ENCODE peak calls at places on chromosomes 4 and X, in six cellular contexts. J, Y, F, U, C and D are unnamed samples.

GRCh38 chr4:127203561-127204260 is 429.0 kb upstream of the INTU start:
- DNase-seq in F (no peak), Y (no peak), J (no peak), U (no peak), C (no peak), D (no peak)

GRCh38 chrX:30786374-30786773 is 102.7 kb downstream of the TAB3 start:
- DNase-seq in J (no peak), U (no peak), Y (no peak), F (peak; percentile 1), C (no peak), D (no peak)

GRCh38 chr4:67603310-67604028 is 44.9 kb downstream of the STAP1 start:
- DNase-seq in U (no peak), F (no peak), C (no peak), J (no peak), Y (no peak), D (no peak)

GRCh38 chrX:67922950-67923349 is 379.1 kb downstream of the AR start:
- DNase-seq in C (no peak), F (no peak), Y (no peak), J (no peak), U (no peak), D (no peak)

GRCh38 chr4:97720869-97721432 is 422.3 kb downstream of the STPG2 start:
- DNase-seq in F (peak; percentile 3), J (no peak), C (no peak), U (peak; percentile 45), Y (no peak), D (no peak)

GRCh38 chrX:69951756-69952155 is 98.0 kb downstream of the AWAT2 start:
- DNase-seq in C (no peak), U (no peak), J (no peak), F (no peak), Y (no peak), D (no peak)

GRCh38 chrX:141469469-141469868 is 115.1 kb downstream of the SPANXA1 start:
- DNase-seq in F (no peak), Y (no peak), U (no peak), C (no peak), J (no peak), D (no peak)

GRCh38 chr4:77201343-77201742 is 44.3 kb downstream of the CCNG2 start:
- DNase-seq in C (no peak), F (no peak), U (no peak), J (no peak), Y (no peak), D (no peak)

GRCh38 chr4:136319789-136320470 is 1212.4 kb downstream of the PCDH18 start:
- DNase-seq in J (no peak), U (no peak), F (peak; percentile 11), C (no peak), Y (no peak), D (no peak)

GRCh38 chr4:140673729-140674128 is 82.5 kb downstream of the TBC1D9 start:
- DNase-seq in J (no peak), C (no peak), F (no peak), Y (no peak), U (no peak), D (no peak)

GRCh38 chr4:76315267-76315918 is 8.9 kb downstream of the STBD1 start:
- DNase-seq in F (no peak), Y (no peak), U (no peak), J (no peak), C (no peak), D (no peak)

GRCh38 chrX:104166735-104167436 is 633 bp downstream of the FAM199X start:
- DNase-seq in U (no peak), Y (no peak), C (no peak), F (peak; percentile 1), J (no peak), D (no peak)

GRCh38 chr4:177403746-177404145 is 38.5 kb downstream of the AGA start:
- DNase-seq in F (no peak), J (no peak), Y (no peak), U (no peak), C (no peak), D (no peak)

GRCh38 chrX:145405012-145405411 is 157.7 kb downstream of the SPANXN1 start:
- DNase-seq in F (peak; percentile 1), U (peak; percentile 17), J (no peak), Y (no peak), C (no peak), D (peak; percentile 37)

GRCh38 chrX:123432362-123433150 is 248.5 kb downstream of the GRIA3 start:
- DNase-seq in Y (no peak), J (no peak), F (no peak), U (no peak), C (no peak), D (no peak)

GRCh38 chrX:122833230-122833629 is 350.8 kb upstream of the GRIA3 start:
- DNase-seq in F (no peak), J (no peak), U (no peak), C (no peak), Y (no peak), D (no peak)

GRCh38 chr4:174437324-174437723 is 85.0 kb downstream of the HPGD start:
- DNase-seq in U (no peak), J (no peak), C (no peak), Y (no peak), F (no peak), D (no peak)

GRCh38 chr4:77040856-77041576 is 34.8 kb downstream of the CCNI start:
- DNase-seq in J (no peak), Y (no peak), C (no peak), F (no peak), U (no peak), D (no peak)

GRCh38 chrX:39955621-39956020 is 142.1 kb downstream of the BCOR start:
- DNase-seq in J (no peak), U (no peak), F (peak; percentile 56), Y (no peak), C (no peak), D (no peak)

GRCh38 chr4:168876106-168876505 is 133.9 kb downstream of the CBR4 start:
- DNase-seq in J (no peak), C (no peak), F (no peak), U (no peak), Y (no peak), D (no peak)

GRCh38 chr4:173214661-173215060 is 46.0 kb downstream of the GALNT7 start:
- DNase-seq in U (no peak), Y (no peak), C (no peak), F (no peak), J (no peak), D (no peak)

GRCh38 chr4:26692014-26692726 is 108.3 kb downstream of the TBC1D19 start:
- DNase-seq in U (no peak), J (no peak), F (no peak), C (no peak), Y (no peak), D (no peak)

GRCh38 chr4:100929753-100930152 is 411.9 kb upstream of the EMCN start:
- DNase-seq in U (no peak), J (no peak), C (no peak), F (no peak), Y (no peak), D (no peak)

GRCh38 chrX:151753313-151754041 is 18.9 kb downstream of the CNGA2 start:
- DNase-seq in U (peak; percentile 3), J (peak; percentile 68), C (no peak), Y (peak; percentile 55), F (peak; percentile 42), D (peak; percentile 64)

GRCh38 chr4:5125326-5125725 is 74.0 kb downstream of the STK32B start:
- DNase-seq in J (peak; percentile 49), Y (peak; percentile 22), F (no peak), U (no peak), C (no peak), D (no peak)

GRCh38 chrX:39855748-39856129 is 242.0 kb downstream of the BCOR start:
- DNase-seq in C (peak; percentile 7), U (no peak), F (peak; percentile 90), J (no peak), Y (no peak), D (peak; percentile 59)

GRCh38 chr4:1939664-1940509 is 68.7 kb downstream of the NSD2 start:
- DNase-seq in J (no peak), U (no peak), Y (no peak), F (peak; percentile 70), C (no peak), D (no peak)

GRCh38 chr4:95027906-95028618 is 270.3 kb downstream of the BMPR1B start:
- DNase-seq in C (no peak), F (no peak), U (no peak), J (no peak), Y (no peak), D (no peak)

GRCh38 chr4:154760895-154761294 is 17.1 kb downstream of the LRAT start:
- DNase-seq in Y (no peak), U (no peak), J (no peak), F (no peak), C (no peak), D (no peak)

GRCh38 chr4:142128529-142128928 is 492.1 kb downstream of the IL15 start:
- DNase-seq in Y (no peak), U (no peak), C (no peak), F (no peak), J (no peak), D (no peak)

GRCh38 chr4:168598191-168598590 is 101.3 kb downstream of the PALLD start:
- DNase-seq in Y (no peak), U (no peak), F (no peak), C (no peak), J (no peak), D (no peak)

GRCh38 chr4:101761405-101761804 is 29.1 kb upstream of the BANK1 start:
- DNase-seq in F (no peak), U (no peak), Y (no peak), C (no peak), J (no peak), D (no peak)

GRCh38 chrX:29687687-29688086 is 527.7 kb upstream of the MAGEB2 start:
- DNase-seq in J (no peak), C (no peak), Y (no peak), F (no peak), U (no peak), D (no peak)

GRCh38 chr4:2269206-2269531 is 7.3 kb upstream of the MXD4 start:
- DNase-seq in C (no peak), Y (no peak), J (peak; percentile 62), F (no peak), U (no peak), D (no peak)

GRCh38 chrX:150907474-150907873 is 9.0 kb upstream of the CD99L2 start:
- DNase-seq in U (no peak), C (no peak), J (no peak), Y (no peak), F (no peak), D (no peak)

GRCh38 chrX:80174925-80175574 is 160.5 kb downstream of the TBX22 start:
- DNase-seq in U (no peak), F (no peak), C (no peak), Y (no peak), J (peak; percentile 37), D (no peak)

GRCh38 chr4:156969136-156969535 is 2.5 kb downstream of the PDGFC start:
- DNase-seq in J (no peak), C (no peak), U (no peak), F (no peak), Y (no peak), D (no peak)

GRCh38 chr4:52721968-52722814 is 29.0 kb downstream of the ERVMER34-1 start:
- DNase-seq in Y (peak; percentile 92), F (peak; percentile 96), U (peak; percentile 95), C (peak; percentile 88), J (peak; percentile 94), D (peak; percentile 92)